ENCODE peak calls at places on chromosome 18, in five cellular contexts. F is stimulated activated naive CD4-positive, alpha-beta T cell treated with Interleukin-2 at 50 U/mL for 16 hours; K is GM13976; P is AG09319; J is NCI-H460. A is an unnamed sample.

GRCh38 chr18:48002933-48003365 is 72.5 kb upstream of the SMAD2 start:
- DNase-seq in F (no peak), K (no peak), P (no peak), J (peak), A (no peak)

GRCh38 chr18:2961828-2962227 is 51.1 kb downstream of the LPIN2 start:
- DNase-seq in F (no peak), K (no peak), P (no peak), J (no peak), A (no peak)

GRCh38 chr18:8188196-8188595 is 421.0 kb upstream of the RAB12 start:
- DNase-seq in F (no peak), K (no peak), P (no peak), J (no peak), A (no peak)

GRCh38 chr18:55265130-55265675 is 305.9 kb upstream of the CCDC68 start:
- DNase-seq in F (no peak), K (no peak), P (no peak), J (no peak), A (no peak)

GRCh38 chr18:62759704-62760402 is 44.5 kb downstream of the PHLPP1 start:
- DNase-seq in F (no peak), K (no peak), P (no peak), J (no peak), A (no peak)

GRCh38 chr18:36850527-36851201 is 21.7 kb downstream of the KIAA1328 start:
- DNase-seq in F (no peak), K (no peak), P (no peak), J (no peak), A (no peak)

GRCh38 chr18:13232971-13233565 is 14.5 kb downstream of the LDLRAD4 start:
- DNase-seq in F (no peak), K (no peak), P (no peak), J (no peak), A (no peak)

GRCh38 chr18:74480149-74480651 is 16.0 kb upstream of the CNDP2 start:
- DNase-seq in F (no peak), K (no peak), P (no peak), J (no peak), A (no peak)

GRCh38 chr18:64219511-64219910 is 70.6 kb upstream of the LINC00305 start:
- DNase-seq in F (no peak), K (no peak), P (no peak), J (no peak), A (no peak)

GRCh38 chr18:49006641-49007136 is 55.9 kb upstream of the SMAD7 start:
- DNase-seq in F (no peak), K (no peak), P (no peak), J (no peak), A (no peak)

GRCh38 chr18:4870177-4870773 is 326.8 kb downstream of the AKAIN1 start:
- DNase-seq in F (no peak), K (no peak), P (no peak), J (no peak), A (no peak)

GRCh38 chr18:59087391-59087790 is 52.3 kb upstream of the SEC11C start:
- DNase-seq in F (no peak), K (no peak), P (no peak), J (no peak), A (no peak)

GRCh38 chr18:67001052-67001451 is 397.2 kb upstream of the CDH19 start:
- DNase-seq in F (no peak), K (no peak), P (no peak), J (no peak), A (no peak)

GRCh38 chr18:25493401-25493800 is 141.4 kb upstream of the ZNF521 start:
- DNase-seq in F (no peak), K (no peak), P (no peak), J (no peak), A (no peak)

GRCh38 chr18:7566244-7566586 is 901 bp upstream of the PTPRM start:
- DNase-seq in F (no peak), K (no peak), P (no peak), J (no peak), A (no peak)

GRCh38 chr18:62526098-62527025 is 3.5 kb downstream of the ZCCHC2 start:
- DNase-seq in F (peak), K (peak), P (peak), J (peak), A (peak)

GRCh38 chr18:42758851-42759250 is 356.6 kb downstream of the RIT2 start:
- DNase-seq in F (no peak), K (no peak), P (no peak), J (no peak), A (no peak)

GRCh38 chr18:6044319-6044718 is 149.0 kb upstream of the TMEM200C start:
- DNase-seq in F (no peak), K (no peak), P (no peak), J (no peak), A (no peak)

GRCh38 chr18:74082476-74083070 is 65.1 kb downstream of the FBXO15 start:
- DNase-seq in F (peak), K (peak), P (peak), J (peak), A (peak)

GRCh38 chr18:57446322-57446721 is 11.1 kb downstream of the ONECUT2 start:
- DNase-seq in F (no peak), K (peak), P (no peak), J (peak), A (no peak)

GRCh38 chr18:35580748-35581534 is 599 bp upstream of the GALNT1 start:
- DNase-seq in F (peak), K (peak), P (peak), J (peak), A (peak)

GRCh38 chr18:11689972-11690570 is 1.0 kb downstream of the GNAL start:
- DNase-seq in F (no peak), K (no peak), P (no peak), J (no peak), A (peak)

A was measured in HEK293T.